ENCODE peak calls at places on chromosomes 12 and 14, in nine cellular contexts. One of them, this sample, is unnamed.

GRCh38 chr12:103529306-103529705 is 33.5 kb upstream of the C12orf42 start:
- DNase-seq in effector CD4-positive, alpha-beta T cell: no peak
- DNase-seq in psoas muscle: no peak
- DNase-seq in naive B cell: no peak
- DNase-seq in naive thymus-derived CD8-positive, alpha-beta T cell: no peak
- DNase-seq in thoracic aorta: no peak
- DNase-seq in activated CD8-positive, alpha-beta memory T cell treated with anti-CD3 and anti-CD28 coated beads for 1 hour: no peak
- DNase-seq in hypothalamus: no peak
- DNase-seq in stimulated activated naive B cell treated with anti-CD40 and anti-IgM and Interleukin-4, amounts not matched to agents 10 μg/mL and 1 μg/mL and 100 μg/mL, for 72 hours: no peak
- DNase-seq in this sample: no peak

GRCh38 chr14:61710853-61711817 is 15.8 kb downstream of the HIF1A start:
- DNase-seq in naive B cell: no peak
- DNase-seq in naive thymus-derived CD8-positive, alpha-beta T cell: no peak
- DNase-seq in activated CD8-positive, alpha-beta memory T cell treated with anti-CD3 and anti-CD28 coated beads for 1 hour: no peak
- DNase-seq in stimulated activated naive B cell treated with anti-CD40 and anti-IgM and Interleukin-4, amounts not matched to agents 10 μg/mL and 1 μg/mL and 100 μg/mL, for 72 hours: no peak
- DNase-seq in thoracic aorta: no peak
- DNase-seq in hypothalamus: no peak
- DNase-seq in effector CD4-positive, alpha-beta T cell: no peak
- DNase-seq in psoas muscle: no peak
- DNase-seq in this sample: no peak

GRCh38 chr12:52053570-52054209 is 2.4 kb downstream of the NR4A1 start:
- DNase-seq in activated CD8-positive, alpha-beta memory T cell treated with anti-CD3 and anti-CD28 coated beads for 1 hour: no peak
- DNase-seq in effector CD4-positive, alpha-beta T cell: no peak
- DNase-seq in thoracic aorta: no peak
- DNase-seq in naive thymus-derived CD8-positive, alpha-beta T cell: no peak
- DNase-seq in stimulated activated naive B cell treated with anti-CD40 and anti-IgM and Interleukin-4, amounts not matched to agents 10 μg/mL and 1 μg/mL and 100 μg/mL, for 72 hours: no peak
- DNase-seq in hypothalamus: no peak
- DNase-seq in naive B cell: no peak
- DNase-seq in psoas muscle: no peak
- DNase-seq in this sample: no peak

GRCh38 chr12:131140697-131141096 is 187.0 kb downstream of the ADGRD1 start:
- DNase-seq in naive thymus-derived CD8-positive, alpha-beta T cell: no peak
- DNase-seq in thoracic aorta: no peak
- DNase-seq in psoas muscle: no peak
- DNase-seq in activated CD8-positive, alpha-beta memory T cell treated with anti-CD3 and anti-CD28 coated beads for 1 hour: no peak
- DNase-seq in stimulated activated naive B cell treated with anti-CD40 and anti-IgM and Interleukin-4, amounts not matched to agents 10 μg/mL and 1 μg/mL and 100 μg/mL, for 72 hours: no peak
- DNase-seq in effector CD4-positive, alpha-beta T cell: no peak
- DNase-seq in naive B cell: no peak
- DNase-seq in hypothalamus: no peak
- DNase-seq in this sample: no peak

GRCh38 chr14:64639340-64639821 is 64.8 kb upstream of the PLEKHG3 start:
- DNase-seq in effector CD4-positive, alpha-beta T cell: no peak
- DNase-seq in activated CD8-positive, alpha-beta memory T cell treated with anti-CD3 and anti-CD28 coated beads for 1 hour: no peak
- DNase-seq in stimulated activated naive B cell treated with anti-CD40 and anti-IgM and Interleukin-4, amounts not matched to agents 10 μg/mL and 1 μg/mL and 100 μg/mL, for 72 hours: no peak
- DNase-seq in naive B cell: no peak
- DNase-seq in psoas muscle: no peak
- DNase-seq in thoracic aorta: no peak
- DNase-seq in hypothalamus: no peak
- DNase-seq in naive thymus-derived CD8-positive, alpha-beta T cell: no peak
- DNase-seq in this sample: no peak

GRCh38 chr12:29732211-29732992 is 51.3 kb downstream of the TMTC1 start:
- DNase-seq in activated CD8-positive, alpha-beta memory T cell treated with anti-CD3 and anti-CD28 coated beads for 1 hour: no peak
- DNase-seq in stimulated activated naive B cell treated with anti-CD40 and anti-IgM and Interleukin-4, amounts not matched to agents 10 μg/mL and 1 μg/mL and 100 μg/mL, for 72 hours: no peak
- DNase-seq in thoracic aorta: no peak
- DNase-seq in psoas muscle: no peak
- DNase-seq in naive thymus-derived CD8-positive, alpha-beta T cell: no peak
- DNase-seq in naive B cell: no peak
- DNase-seq in effector CD4-positive, alpha-beta T cell: no peak
- DNase-seq in hypothalamus: no peak
- DNase-seq in this sample: no peak

GRCh38 chr14:95547626-95548327 is 12.9 kb downstream of the GLRX5 start:
- DNase-seq in thoracic aorta: no peak
- DNase-seq in stimulated activated naive B cell treated with anti-CD40 and anti-IgM and Interleukin-4, amounts not matched to agents 10 μg/mL and 1 μg/mL and 100 μg/mL, for 72 hours: no peak
- DNase-seq in naive B cell: no peak
- DNase-seq in activated CD8-positive, alpha-beta memory T cell treated with anti-CD3 and anti-CD28 coated beads for 1 hour: no peak
- DNase-seq in naive thymus-derived CD8-positive, alpha-beta T cell: no peak
- DNase-seq in effector CD4-positive, alpha-beta T cell: no peak
- DNase-seq in psoas muscle: no peak
- DNase-seq in hypothalamus: no peak
- DNase-seq in this sample: no peak

GRCh38 chr12:104656921-104657320 is 200.2 kb downstream of the CHST11 start:
- DNase-seq in naive thymus-derived CD8-positive, alpha-beta T cell: no peak
- DNase-seq in effector CD4-positive, alpha-beta T cell: no peak
- DNase-seq in psoas muscle: peak; percentile 74
- DNase-seq in stimulated activated naive B cell treated with anti-CD40 and anti-IgM and Interleukin-4, amounts not matched to agents 10 μg/mL and 1 μg/mL and 100 μg/mL, for 72 hours: no peak
- DNase-seq in naive B cell: no peak
- DNase-seq in thoracic aorta: no peak
- DNase-seq in hypothalamus: no peak
- DNase-seq in activated CD8-positive, alpha-beta memory T cell treated with anti-CD3 and anti-CD28 coated beads for 1 hour: no peak
- DNase-seq in this sample: no peak

GRCh38 chr14:34920339-34920738 is 45.2 kb upstream of the BAZ1A start:
- DNase-seq in naive thymus-derived CD8-positive, alpha-beta T cell: no peak
- DNase-seq in hypothalamus: no peak
- DNase-seq in psoas muscle: no peak
- DNase-seq in thoracic aorta: no peak
- DNase-seq in activated CD8-positive, alpha-beta memory T cell treated with anti-CD3 and anti-CD28 coated beads for 1 hour: no peak
- DNase-seq in stimulated activated naive B cell treated with anti-CD40 and anti-IgM and Interleukin-4, amounts not matched to agents 10 μg/mL and 1 μg/mL and 100 μg/mL, for 72 hours: no peak
- DNase-seq in naive B cell: no peak
- DNase-seq in effector CD4-positive, alpha-beta T cell: no peak
- DNase-seq in this sample: no peak

GRCh38 chr12:119334459-119335170 is at the start of gene CCDC60:
- DNase-seq in naive B cell: no peak
- DNase-seq in thoracic aorta: no peak
- DNase-seq in hypothalamus: no peak
- DNase-seq in effector CD4-positive, alpha-beta T cell: no peak
- DNase-seq in psoas muscle: no peak
- DNase-seq in activated CD8-positive, alpha-beta memory T cell treated with anti-CD3 and anti-CD28 coated beads for 1 hour: no peak
- DNase-seq in naive thymus-derived CD8-positive, alpha-beta T cell: no peak
- DNase-seq in stimulated activated naive B cell treated with anti-CD40 and anti-IgM and Interleukin-4, amounts not matched to agents 10 μg/mL and 1 μg/mL and 100 μg/mL, for 72 hours: no peak
- DNase-seq in this sample: no peak

GRCh38 chr12:2083561-2083960 is 30.8 kb downstream of the CACNA1C start:
- DNase-seq in thoracic aorta: no peak
- DNase-seq in stimulated activated naive B cell treated with anti-CD40 and anti-IgM and Interleukin-4, amounts not matched to agents 10 μg/mL and 1 μg/mL and 100 μg/mL, for 72 hours: no peak
- DNase-seq in psoas muscle: no peak
- DNase-seq in effector CD4-positive, alpha-beta T cell: no peak
- DNase-seq in activated CD8-positive, alpha-beta memory T cell treated with anti-CD3 and anti-CD28 coated beads for 1 hour: no peak
- DNase-seq in naive B cell: no peak
- DNase-seq in hypothalamus: no peak
- DNase-seq in naive thymus-derived CD8-positive, alpha-beta T cell: no peak
- DNase-seq in this sample: no peak

This sample was measured in small intestine.